ENCODE peak calls at places on chromosomes 2 and 18, in four cellular contexts. C, W, B and F are unnamed samples.

GRCh38 chr2:191665286-191665685 is 12.7 kb upstream of the NABP1 start:
- DNase-seq in W (no peak), B (no peak), C (no peak), F (no peak)

GRCh38 chr2:239811806-239812560 is 213.2 kb downstream of the NDUFA10 start:
- DNase-seq in W (no peak), C (no peak), B (no peak), F (no peak)

GRCh38 chr2:3944071-3944470 is 240.7 kb downstream of the DCDC2C start:
- DNase-seq in W (no peak), C (no peak), B (no peak), F (no peak)

GRCh38 chr18:11657554-11657953 is 31.5 kb upstream of the GNAL start:
- DNase-seq in C (no peak), W (no peak), B (no peak), F (no peak)

GRCh38 chr2:217837001-217837491 is 165.7 kb downstream of the TNS1 start:
- DNase-seq in C (peak), B (no peak), W (peak), F (peak)

GRCh38 chr2:208983476-208983875 is 440.4 kb upstream of the MAP2 start:
- DNase-seq in B (no peak), W (no peak), C (no peak), F (no peak)

GRCh38 chr18:27040796-27041195 is 144.3 kb downstream of the CHST9 start:
- DNase-seq in B (no peak), W (no peak), C (no peak), F (no peak)

GRCh38 chr18:31100598-31101147 is 1.5 kb downstream of the DSC2 start:
- DNase-seq in W (peak), B (peak), C (no peak), F (no peak)

GRCh38 chr2:195038158-195038557 is 618.9 kb upstream of the SLC39A10 start:
- DNase-seq in C (no peak), W (no peak), B (no peak), F (no peak)

GRCh38 chr2:215404357-215404719 is 31.5 kb downstream of the FN1 start:
- DNase-seq in B (no peak), W (no peak), C (no peak), F (no peak)

GRCh38 chr18:31487251-31488015 is 10.5 kb upstream of the DSG2 start:
- DNase-seq in C (peak), B (no peak), W (no peak), F (no peak)

GRCh38 chr2:134504586-134505336 is 214.0 kb downstream of the TMEM163 start:
- DNase-seq in B (no peak), C (no peak), W (no peak), F (no peak)

GRCh38 chr18:25056456-25056855 is 295.5 kb downstream of the ZNF521 start:
- DNase-seq in B (no peak), C (no peak), W (no peak), F (no peak)

GRCh38 chr2:130369589-130370341 is 13.9 kb downstream of the PTPN18 start:
- DNase-seq in W (no peak), C (no peak), B (no peak), F (no peak)

GRCh38 chr2:6828299-6828584 is 37.5 kb downstream of the CMPK2 start:
- DNase-seq in B (no peak), W (no peak), C (no peak), F (no peak)

GRCh38 chr2:20235655-20236302 is 10.8 kb upstream of the SDC1 start:
- DNase-seq in B (no peak), C (no peak), W (no peak), F (no peak)

GRCh38 chr2:146850746-146851145 is 994.1 kb upstream of the ACVR2A start:
- DNase-seq in W (no peak), B (no peak), C (no peak), F (no peak)

GRCh38 chr18:2641638-2642037 is 13.9 kb upstream of the SMCHD1 start:
- DNase-seq in W (no peak), B (no peak), C (no peak), F (no peak)

GRCh38 chr2:170369894-170370293 is 191.9 kb downstream of the MYO3B start:
- DNase-seq in B (peak), W (no peak), C (no peak), F (no peak)

GRCh38 chr2:202529389-202529788 is 105.4 kb upstream of the FAM117B start:
- DNase-seq in C (peak), W (no peak), B (no peak), F (no peak)

GRCh38 chr2:63372549-63372948 is 215.7 kb downstream of the WDPCP start:
- DNase-seq in B (no peak), W (no peak), C (no peak), F (no peak)

GRCh38 chr2:188512456-188512855 is 220.8 kb downstream of the GULP1 start:
- DNase-seq in C (peak), B (peak), W (no peak), F (no peak)

GRCh38 chr2:196169521-196169920 is 1.9 kb downstream of the STK17B start:
- DNase-seq in C (no peak), B (no peak), W (no peak), F (no peak)

GRCh38 chr2:18356676-18357075 is 203.8 kb downstream of the RDH14 start:
- DNase-seq in W (no peak), B (no peak), C (no peak), F (no peak)

GRCh38 chr2:134287323-134287722 is 33.5 kb downstream of the MGAT5 start:
- DNase-seq in C (no peak), B (no peak), W (no peak), F (no peak)

GRCh38 chr18:3015203-3015590 is 2.3 kb upstream of the LPIN2 start:
- DNase-seq in C (peak), B (no peak), W (no peak), F (no peak)

GRCh38 chr2:229408356-229408755 is 137.3 kb upstream of the PID1 start:
- DNase-seq in C (peak), W (peak), B (no peak), F (peak)

GRCh38 chr18:24446953-24447537 is 13.4 kb upstream of the HRH4 start:
- DNase-seq in W (no peak), B (no peak), C (no peak), F (no peak)

GRCh38 chr18:37956902-37957301 is 391.3 kb upstream of the CELF4 start:
- DNase-seq in C (no peak), W (no peak), B (no peak), F (no peak)

GRCh38 chr18:55546873-55547704 is 40.9 kb downstream of the TCF4 start:
- DNase-seq in W (no peak), B (no peak), C (peak), F (no peak)

GRCh38 chr2:95026471-95027368 is 1.2 kb downstream of the MAL start:
- DNase-seq in C (no peak), W (no peak), B (no peak), F (no peak)

GRCh38 chr18:49279487-49279886 is 181.0 kb downstream of the DYM start:
- DNase-seq in C (no peak), B (no peak), W (no peak), F (no peak)